ENCODE peak calls at places on chromosomes 6 and 20, in five cellular contexts. K, I, J, H and W are unnamed samples.

GRCh38 chr20:3203315-3204123 is 963 bp downstream of the DDRGK1 start:
- DNase-seq in K (no peak), J (no peak), I (no peak), H (no peak), W (no peak)

GRCh38 chr6:4820704-4821276 is 44.6 kb downstream of the CDYL start:
- DNase-seq in K (no peak), J (no peak), I (no peak), H (no peak), W (no peak)

GRCh38 chr6:15430947-15431405 is 185.1 kb downstream of the JARID2 start:
- DNase-seq in J (no peak), I (no peak), H (no peak), K (no peak), W (no peak)

GRCh38 chr6:24273471-24273870 is 84.4 kb downstream of the DCDC2 start:
- DNase-seq in K (no peak), H (no peak), J (no peak), I (no peak), W (no peak)

GRCh38 chr20:45861157-45862075 is 4.0 kb downstream of the ZSWIM3 start:
- DNase-seq in J (no peak), I (no peak), H (no peak), K (no peak), W (no peak)

GRCh38 chr6:4788953-4789584 is 12.9 kb downstream of the CDYL start:
- DNase-seq in J (peak; percentile 52), K (no peak), H (no peak), I (no peak), W (no peak)

GRCh38 chr20:5080384-5080877 is 39.3 kb downstream of the PCNA start:
- DNase-seq in J (no peak), H (peak; percentile 62), K (no peak), I (peak; percentile 43), W (no peak)

GRCh38 chr6:40347571-40348011 is 239.6 kb downstream of the LRFN2 start:
- DNase-seq in K (no peak), I (no peak), H (no peak), J (no peak), W (no peak)

GRCh38 chr6:101281266-101281665 is 112.2 kb upstream of the GRIK2 start:
- DNase-seq in I (no peak), J (no peak), K (no peak), H (no peak), W (no peak)

GRCh38 chr6:116476021-116476678 is 15.0 kb downstream of the CALHM6 start:
- DNase-seq in K (no peak), J (no peak), H (no peak), I (no peak), W (no peak)

GRCh38 chr6:54097753-54098152 is 13.5 kb upstream of the MLIP start:
- DNase-seq in H (no peak), I (no peak), J (no peak), K (no peak), W (no peak)

GRCh38 chr6:40999498-41000070 is 39.4 kb downstream of the UNC5CL start:
- DNase-seq in J (peak; percentile 72), I (peak; percentile 43), K (peak; percentile 84), H (peak; percentile 19), W (no peak)

DNA sequence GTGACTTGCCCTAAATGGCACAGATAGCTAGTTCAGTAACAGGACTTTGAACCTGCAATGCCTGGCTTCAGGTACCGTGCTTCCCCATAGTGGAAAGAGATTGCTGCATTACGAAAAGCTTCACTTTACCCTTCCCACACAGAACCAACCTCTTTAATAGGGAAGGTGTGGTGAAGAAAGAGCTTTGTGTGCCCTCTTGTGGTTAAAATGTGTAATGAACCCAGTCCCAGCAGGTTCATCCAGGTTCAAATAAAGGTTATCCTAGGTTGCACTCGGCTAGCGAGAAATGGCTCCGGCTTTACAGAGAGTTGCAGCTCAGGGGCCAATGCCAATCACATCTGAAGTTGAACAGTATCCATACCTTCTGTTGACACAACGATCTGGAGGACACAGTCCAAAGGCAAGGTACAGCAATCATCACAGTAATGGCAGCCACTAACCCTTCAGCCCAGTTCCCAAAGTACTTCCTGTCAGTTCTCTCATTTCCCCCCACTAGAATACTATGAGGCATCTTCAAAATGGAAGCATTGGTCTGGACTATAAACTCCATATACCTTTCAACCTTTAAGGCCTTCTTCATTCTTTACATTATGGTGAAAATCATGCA is 3.0 kb downstream of the DEFB115 start:
- DNase-seq in I (no peak), H (no peak), K (no peak), J (no peak), W (no peak)
- TF ChIP-seq CTCF in I (peak; percentile 31), H (no peak), K (no peak), J (peak; percentile 43), W (no peak)

DNA sequence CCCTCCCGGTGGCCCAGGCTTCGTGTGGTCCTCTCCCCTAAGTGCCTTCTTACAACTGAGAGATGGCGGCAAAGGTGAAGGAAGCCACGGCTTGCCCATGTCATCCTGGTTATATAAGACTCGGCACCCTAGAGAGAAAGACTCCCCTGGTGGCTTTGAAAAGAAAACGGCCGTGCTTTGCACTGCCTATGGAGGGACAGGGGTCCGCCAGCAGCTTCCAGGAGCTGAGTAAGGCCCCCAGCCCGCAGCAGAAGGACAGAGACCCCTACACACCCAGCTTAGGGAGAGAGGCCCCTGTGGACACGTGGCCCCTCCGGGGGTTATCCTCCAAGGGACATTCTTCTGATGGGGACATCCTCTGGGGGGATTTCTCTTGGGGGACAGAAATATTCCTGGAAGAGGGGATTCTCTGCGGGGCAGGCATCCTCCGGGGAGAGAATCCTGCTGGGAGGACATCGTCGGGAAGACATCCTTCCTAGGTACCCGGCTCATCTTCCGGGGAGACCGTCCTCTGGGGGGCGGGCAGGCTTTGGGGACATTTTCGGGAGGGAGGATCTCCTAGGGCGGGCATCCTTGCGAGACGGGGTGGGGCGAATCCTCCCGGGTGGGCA is 509 bp upstream of the OGFR start:
- DNase-seq in H (no peak), I (no peak), K (no peak), J (no peak), W (no peak)
- TF ChIP-seq CTCF in H (peak; percentile 10), I (no peak), K (peak; percentile 17), J (no peak), W (no peak)

DNA sequence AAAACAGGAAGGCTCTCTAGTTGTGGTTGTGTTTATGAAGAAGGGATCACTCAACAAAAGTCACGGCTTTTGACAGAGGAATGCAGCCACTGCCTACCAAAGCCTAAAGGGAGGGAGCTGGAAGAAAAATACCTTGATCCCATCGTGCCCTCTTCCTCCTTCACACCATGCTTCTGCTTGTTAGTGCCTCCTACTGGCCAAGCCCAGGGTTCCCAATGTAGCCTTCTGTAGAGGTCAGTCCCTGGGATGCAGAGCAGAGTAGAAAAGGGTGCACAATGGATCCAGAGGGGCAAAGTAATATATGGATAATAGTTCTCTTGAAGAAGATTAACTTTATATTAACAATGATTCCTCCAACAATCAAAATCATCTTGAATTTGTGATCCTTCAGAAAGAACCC is 293.5 kb upstream of the FERMT1 start:
- DNase-seq in I (no peak), J (peak; percentile 44), H (no peak), K (no peak), W (no peak)
- TF ChIP-seq CTCF in I (no peak), J (no peak), H (no peak), K (no peak), W (no peak)

GRCh38 chr6:99521557-99522286 is 6.5 kb upstream of the USP45 start:
- DNase-seq in J (peak; percentile 13), H (no peak), I (peak; percentile 15), K (peak; percentile 35), W (peak; percentile 43)

GRCh38 chr6:99519446-99519845 is 4.2 kb upstream of the USP45 start:
- DNase-seq in K (no peak), I (no peak), H (no peak), J (no peak), W (no peak)

GRCh38 chr6:99522531-99522930 is 7.3 kb upstream of the USP45 start:
- DNase-seq in I (no peak), K (no peak), H (no peak), J (no peak), W (no peak)

GRCh38 chr6:99520855-99521556 is 5.8 kb upstream of the USP45 start:
- DNase-seq in H (peak; percentile 69), I (peak; percentile 84), J (peak; percentile 87), K (peak; percentile 84), W (peak; percentile 61)
- TF ChIP-seq CTCF in H (peak; percentile 89), I (peak; percentile 88), J (peak; percentile 67), K (peak; percentile 77), W (peak; percentile 74)

DNA sequence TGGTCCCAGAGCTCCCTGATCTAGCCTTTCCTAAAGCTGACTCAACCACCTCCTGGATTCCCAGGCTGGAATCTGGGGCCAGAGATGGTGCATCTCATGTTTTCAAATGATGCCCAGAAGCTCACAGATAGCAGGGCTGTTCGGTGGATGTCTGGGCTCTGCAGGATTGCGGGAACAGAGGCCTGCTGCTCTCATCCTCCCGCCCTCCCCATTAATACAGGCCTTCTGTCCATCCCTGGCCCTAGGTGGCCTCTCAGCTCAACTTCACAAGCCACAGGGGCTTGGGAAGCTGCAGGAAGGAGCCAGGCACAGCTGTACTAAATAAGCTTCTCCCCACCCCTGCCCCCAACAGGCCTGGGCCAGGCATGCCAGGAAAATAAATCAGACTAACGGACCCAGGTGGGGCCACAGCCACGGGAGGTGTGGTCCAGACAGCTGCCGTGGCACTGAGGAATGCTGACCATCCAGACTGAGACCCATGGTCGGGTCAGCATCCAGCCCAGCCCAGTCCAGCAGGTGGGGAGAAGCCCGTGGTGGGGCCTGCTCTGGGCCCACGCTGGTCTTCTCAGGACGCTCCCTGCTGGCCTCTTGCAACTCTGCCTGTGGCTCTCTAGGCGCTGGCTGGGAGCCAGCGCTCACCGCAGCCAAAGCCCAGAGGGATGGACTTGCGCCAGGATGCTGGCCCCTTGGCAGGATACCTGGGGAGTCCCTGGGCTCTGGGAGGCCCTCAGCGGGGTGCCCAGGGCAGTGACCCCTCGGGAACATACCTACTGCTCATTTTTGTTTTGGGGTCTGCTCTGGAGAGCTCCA is 8.5 kb upstream of the YTHDF1 start:
- DNase-seq in H (no peak), J (no peak), K (peak; percentile 76), I (peak; percentile 62), W (peak; percentile 56)
- TF ChIP-seq CTCF in H (no peak), J (no peak), K (no peak), I (no peak), W (no peak)

DNA sequence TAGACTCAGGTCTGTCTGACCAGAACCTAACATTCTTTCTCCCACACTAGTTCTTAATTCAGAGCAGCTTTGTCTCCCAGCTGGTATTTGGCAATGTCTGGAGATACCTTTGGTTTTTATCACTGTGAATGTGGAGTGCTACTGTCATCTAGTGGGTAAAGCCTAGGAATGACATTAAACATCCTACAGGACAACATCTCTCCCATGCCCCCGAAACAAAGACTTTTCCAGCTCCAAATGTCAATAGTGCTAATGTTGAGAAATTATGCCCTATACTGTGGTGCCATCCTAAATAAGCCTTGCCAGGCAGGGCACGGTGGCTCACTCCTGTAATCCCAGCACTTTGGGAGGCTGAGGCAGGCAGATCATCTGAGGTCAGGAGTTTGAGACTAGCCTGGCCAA is 4.2 kb upstream of the TTPAL start:
- DNase-seq in H (no peak), J (no peak), K (no peak), I (no peak), W (no peak)
- TF ChIP-seq CTCF in H (no peak), J (no peak), K (no peak), I (peak; percentile 25), W (no peak)